ENCODE peak calls at places on chromosomes 12 and 14, in nine cellular contexts. One of them, this sample, is unnamed.

GRCh38 chr14:49467091-49467490 is 119.1 kb downstream of the RPS29 start:
- DNase-seq in left ventricle myocardium superior: no peak
- DNase-seq in lower leg skin: no peak
- DNase-seq in DMS79 treated with DMSO at 0.1 percent for 48 hours: no peak
- DNase-seq in kidney tubule cell: no peak
- DNase-seq in CD8-positive, alpha-beta T cell: no peak
- DNase-seq in RCC 7860: no peak
- DNase-seq in ELF-1: no peak
- DNase-seq in AG09319: no peak
- DNase-seq in this sample: no peak

GRCh38 chr12:118060301-118061010 is 523 bp downstream of the WSB2 start:
- DNase-seq in left ventricle myocardium superior: peak
- DNase-seq in lower leg skin: peak
- DNase-seq in DMS79 treated with DMSO at 0.1 percent for 48 hours: no peak
- DNase-seq in kidney tubule cell: peak
- DNase-seq in CD8-positive, alpha-beta T cell: no peak
- DNase-seq in RCC 7860: no peak
- DNase-seq in ELF-1: no peak
- DNase-seq in AG09319: no peak
- DNase-seq in this sample: peak

GRCh38 chr12:28017873-28018255 is 45.3 kb upstream of the PTHLH start:
- DNase-seq in left ventricle myocardium superior: no peak
- DNase-seq in lower leg skin: no peak
- DNase-seq in DMS79 treated with DMSO at 0.1 percent for 48 hours: no peak
- DNase-seq in kidney tubule cell: no peak
- DNase-seq in CD8-positive, alpha-beta T cell: no peak
- DNase-seq in RCC 7860: no peak
- DNase-seq in ELF-1: no peak
- DNase-seq in AG09319: no peak
- DNase-seq in this sample: no peak

GRCh38 chr14:93263416-93263815 is 56.4 kb downstream of the UBR7 start:
- DNase-seq in left ventricle myocardium superior: no peak
- DNase-seq in lower leg skin: no peak
- DNase-seq in DMS79 treated with DMSO at 0.1 percent for 48 hours: no peak
- DNase-seq in kidney tubule cell: peak
- DNase-seq in CD8-positive, alpha-beta T cell: no peak
- DNase-seq in RCC 7860: no peak
- DNase-seq in ELF-1: no peak
- DNase-seq in AG09319: no peak
- DNase-seq in this sample: no peak

GRCh38 chr12:47276253-47277070 is 196.7 kb upstream of the AMIGO2 start:
- DNase-seq in left ventricle myocardium superior: no peak
- DNase-seq in lower leg skin: peak
- DNase-seq in DMS79 treated with DMSO at 0.1 percent for 48 hours: no peak
- DNase-seq in kidney tubule cell: peak
- DNase-seq in CD8-positive, alpha-beta T cell: peak
- DNase-seq in RCC 7860: peak
- DNase-seq in ELF-1: no peak
- DNase-seq in AG09319: peak
- DNase-seq in this sample: no peak

GRCh38 chr12:89417246-89417977 is 65.1 kb upstream of the DUSP6 start:
- DNase-seq in left ventricle myocardium superior: no peak
- DNase-seq in lower leg skin: no peak
- DNase-seq in DMS79 treated with DMSO at 0.1 percent for 48 hours: no peak
- DNase-seq in kidney tubule cell: peak
- DNase-seq in CD8-positive, alpha-beta T cell: no peak
- DNase-seq in RCC 7860: no peak
- DNase-seq in ELF-1: no peak
- DNase-seq in AG09319: no peak
- DNase-seq in this sample: no peak

GRCh38 chr12:82627799-82628198 is 58.9 kb upstream of the TMTC2 start:
- DNase-seq in left ventricle myocardium superior: no peak
- DNase-seq in lower leg skin: no peak
- DNase-seq in DMS79 treated with DMSO at 0.1 percent for 48 hours: no peak
- DNase-seq in kidney tubule cell: peak
- DNase-seq in CD8-positive, alpha-beta T cell: no peak
- DNase-seq in RCC 7860: peak
- DNase-seq in ELF-1: peak
- DNase-seq in AG09319: no peak
- DNase-seq in this sample: no peak

GRCh38 chr12:104680070-104680469 is 223.3 kb downstream of the CHST11 start:
- DNase-seq in left ventricle myocardium superior: no peak
- DNase-seq in lower leg skin: no peak
- DNase-seq in DMS79 treated with DMSO at 0.1 percent for 48 hours: peak
- DNase-seq in kidney tubule cell: peak
- DNase-seq in CD8-positive, alpha-beta T cell: no peak
- DNase-seq in RCC 7860: no peak
- DNase-seq in ELF-1: no peak
- DNase-seq in AG09319: no peak
- DNase-seq in this sample: no peak

GRCh38 chr14:62957562-62957961 is 87.7 kb downstream of the KCNH5 start:
- DNase-seq in left ventricle myocardium superior: no peak
- DNase-seq in lower leg skin: no peak
- DNase-seq in DMS79 treated with DMSO at 0.1 percent for 48 hours: no peak
- DNase-seq in kidney tubule cell: peak
- DNase-seq in CD8-positive, alpha-beta T cell: no peak
- DNase-seq in RCC 7860: peak
- DNase-seq in ELF-1: no peak
- DNase-seq in AG09319: no peak
- DNase-seq in this sample: no peak

GRCh38 chr12:77679701-77680100 is 151.0 kb upstream of the NAV3 start:
- DNase-seq in left ventricle myocardium superior: no peak
- DNase-seq in lower leg skin: no peak
- DNase-seq in DMS79 treated with DMSO at 0.1 percent for 48 hours: no peak
- DNase-seq in kidney tubule cell: peak
- DNase-seq in CD8-positive, alpha-beta T cell: no peak
- DNase-seq in RCC 7860: no peak
- DNase-seq in ELF-1: no peak
- DNase-seq in AG09319: no peak
- DNase-seq in this sample: no peak

GRCh38 chr12:68451261-68452091 is 119.3 kb upstream of the MDM1 start:
- DNase-seq in left ventricle myocardium superior: no peak
- DNase-seq in lower leg skin: peak
- DNase-seq in DMS79 treated with DMSO at 0.1 percent for 48 hours: peak
- DNase-seq in kidney tubule cell: peak
- DNase-seq in CD8-positive, alpha-beta T cell: no peak
- DNase-seq in RCC 7860: no peak
- DNase-seq in ELF-1: peak
- DNase-seq in AG09319: peak
- DNase-seq in this sample: peak

GRCh38 chr14:21219120-21219519 is 50.1 kb downstream of the HNRNPC start:
- DNase-seq in left ventricle myocardium superior: no peak
- DNase-seq in lower leg skin: no peak
- DNase-seq in DMS79 treated with DMSO at 0.1 percent for 48 hours: no peak
- DNase-seq in kidney tubule cell: no peak
- DNase-seq in CD8-positive, alpha-beta T cell: no peak
- DNase-seq in RCC 7860: no peak
- DNase-seq in ELF-1: no peak
- DNase-seq in AG09319: no peak
- DNase-seq in this sample: no peak

GRCh38 chr12:2582631-2583616 is 211.8 kb upstream of the FKBP4 start:
- DNase-seq in left ventricle myocardium superior: peak
- DNase-seq in lower leg skin: no peak
- DNase-seq in DMS79 treated with DMSO at 0.1 percent for 48 hours: peak
- DNase-seq in kidney tubule cell: peak
- DNase-seq in CD8-positive, alpha-beta T cell: no peak
- DNase-seq in RCC 7860: no peak
- DNase-seq in ELF-1: peak
- DNase-seq in AG09319: no peak
- DNase-seq in this sample: peak

GRCh38 chr12:49342914-49343731 is 3.6 kb upstream of the DNAJC22 start:
- DNase-seq in left ventricle myocardium superior: no peak
- DNase-seq in lower leg skin: no peak
- DNase-seq in DMS79 treated with DMSO at 0.1 percent for 48 hours: peak
- DNase-seq in kidney tubule cell: peak
- DNase-seq in CD8-positive, alpha-beta T cell: no peak
- DNase-seq in RCC 7860: peak
- DNase-seq in ELF-1: no peak
- DNase-seq in AG09319: no peak
- DNase-seq in this sample: no peak

GRCh38 chr14:100896369-100897060 is 7.0 kb downstream of the RTL1 start:
- DNase-seq in left ventricle myocardium superior: no peak
- DNase-seq in lower leg skin: no peak
- DNase-seq in DMS79 treated with DMSO at 0.1 percent for 48 hours: no peak
- DNase-seq in kidney tubule cell: no peak
- DNase-seq in CD8-positive, alpha-beta T cell: no peak
- DNase-seq in RCC 7860: no peak
- DNase-seq in ELF-1: no peak
- DNase-seq in AG09319: no peak
- DNase-seq in this sample: no peak

GRCh38 chr12:104213952-104214351 is 1.6 kb upstream of the TXNRD1 start:
- DNase-seq in left ventricle myocardium superior: no peak
- DNase-seq in lower leg skin: no peak
- DNase-seq in DMS79 treated with DMSO at 0.1 percent for 48 hours: no peak
- DNase-seq in kidney tubule cell: no peak
- DNase-seq in CD8-positive, alpha-beta T cell: no peak
- DNase-seq in RCC 7860: no peak
- DNase-seq in ELF-1: no peak
- DNase-seq in AG09319: peak
- DNase-seq in this sample: no peak

GRCh38 chr12:52200086-52200782 is 8.4 kb upstream of the KRT80 start:
- DNase-seq in left ventricle myocardium superior: peak
- DNase-seq in lower leg skin: no peak
- DNase-seq in DMS79 treated with DMSO at 0.1 percent for 48 hours: no peak
- DNase-seq in kidney tubule cell: no peak
- DNase-seq in CD8-positive, alpha-beta T cell: no peak
- DNase-seq in RCC 7860: no peak
- DNase-seq in ELF-1: peak
- DNase-seq in AG09319: no peak
- DNase-seq in this sample: peak

GRCh38 chr14:74417201-74417600 is 8.8 kb downstream of the SYNDIG1L start:
- DNase-seq in left ventricle myocardium superior: no peak
- DNase-seq in lower leg skin: no peak
- DNase-seq in DMS79 treated with DMSO at 0.1 percent for 48 hours: no peak
- DNase-seq in kidney tubule cell: no peak
- DNase-seq in CD8-positive, alpha-beta T cell: no peak
- DNase-seq in RCC 7860: no peak
- DNase-seq in ELF-1: no peak
- DNase-seq in AG09319: no peak
- DNase-seq in this sample: no peak

GRCh38 chr14:103576371-103577024 is 13.7 kb downstream of the COA8 start:
- DNase-seq in left ventricle myocardium superior: peak
- DNase-seq in lower leg skin: peak
- DNase-seq in DMS79 treated with DMSO at 0.1 percent for 48 hours: peak
- DNase-seq in kidney tubule cell: peak
- DNase-seq in CD8-positive, alpha-beta T cell: no peak
- DNase-seq in RCC 7860: peak
- DNase-seq in ELF-1: peak
- DNase-seq in AG09319: peak
- DNase-seq in this sample: peak

GRCh38 chr14:53126705-53127104 is 26.4 kb downstream of the DDHD1 start:
- DNase-seq in left ventricle myocardium superior: no peak
- DNase-seq in lower leg skin: no peak
- DNase-seq in DMS79 treated with DMSO at 0.1 percent for 48 hours: no peak
- DNase-seq in kidney tubule cell: no peak
- DNase-seq in CD8-positive, alpha-beta T cell: no peak
- DNase-seq in RCC 7860: no peak
- DNase-seq in ELF-1: no peak
- DNase-seq in AG09319: no peak
- DNase-seq in this sample: no peak

GRCh38 chr12:117036547-117036946 is 62.7 kb downstream of the TESC start:
- DNase-seq in left ventricle myocardium superior: peak
- DNase-seq in lower leg skin: no peak
- DNase-seq in DMS79 treated with DMSO at 0.1 percent for 48 hours: no peak
- DNase-seq in kidney tubule cell: no peak
- DNase-seq in CD8-positive, alpha-beta T cell: no peak
- DNase-seq in RCC 7860: no peak
- DNase-seq in ELF-1: no peak
- DNase-seq in AG09319: no peak
- DNase-seq in this sample: no peak

GRCh38 chr12:10672231-10672868 is 1.5 kb downstream of the STYK1 start:
- DNase-seq in left ventricle myocardium superior: no peak
- DNase-seq in lower leg skin: no peak
- DNase-seq in DMS79 treated with DMSO at 0.1 percent for 48 hours: no peak
- DNase-seq in kidney tubule cell: no peak
- DNase-seq in CD8-positive, alpha-beta T cell: peak
- DNase-seq in RCC 7860: no peak
- DNase-seq in ELF-1: no peak
- DNase-seq in AG09319: no peak
- DNase-seq in this sample: no peak

GRCh38 chr14:51239813-51240803 is at the start of gene TMX1:
- DNase-seq in left ventricle myocardium superior: peak
- DNase-seq in lower leg skin: peak
- DNase-seq in DMS79 treated with DMSO at 0.1 percent for 48 hours: peak
- DNase-seq in kidney tubule cell: peak
- DNase-seq in CD8-positive, alpha-beta T cell: peak
- DNase-seq in RCC 7860: peak
- DNase-seq in ELF-1: peak
- DNase-seq in AG09319: peak
- DNase-seq in this sample: peak

GRCh38 chr12:68796399-68796798 is 11.6 kb upstream of the MDM2 start:
- DNase-seq in left ventricle myocardium superior: no peak
- DNase-seq in lower leg skin: no peak
- DNase-seq in DMS79 treated with DMSO at 0.1 percent for 48 hours: no peak
- DNase-seq in kidney tubule cell: no peak
- DNase-seq in CD8-positive, alpha-beta T cell: no peak
- DNase-seq in RCC 7860: no peak
- DNase-seq in ELF-1: no peak
- DNase-seq in AG09319: no peak
- DNase-seq in this sample: no peak

GRCh38 chr12:9039397-9039977 is 50.1 kb downstream of the KLRG1 start:
- DNase-seq in left ventricle myocardium superior: no peak
- DNase-seq in lower leg skin: no peak
- DNase-seq in DMS79 treated with DMSO at 0.1 percent for 48 hours: peak
- DNase-seq in kidney tubule cell: peak
- DNase-seq in CD8-positive, alpha-beta T cell: no peak
- DNase-seq in RCC 7860: peak
- DNase-seq in ELF-1: no peak
- DNase-seq in AG09319: peak
- DNase-seq in this sample: no peak

GRCh38 chr12:98256830-98257229 is 258.6 kb upstream of the TMPO start:
- DNase-seq in left ventricle myocardium superior: no peak
- DNase-seq in lower leg skin: no peak
- DNase-seq in DMS79 treated with DMSO at 0.1 percent for 48 hours: no peak
- DNase-seq in kidney tubule cell: no peak
- DNase-seq in CD8-positive, alpha-beta T cell: no peak
- DNase-seq in RCC 7860: no peak
- DNase-seq in ELF-1: no peak
- DNase-seq in AG09319: no peak
- DNase-seq in this sample: no peak

GRCh38 chr12:94867066-94867855 is 136.2 kb downstream of the NDUFA12 start:
- DNase-seq in left ventricle myocardium superior: no peak
- DNase-seq in lower leg skin: no peak
- DNase-seq in DMS79 treated with DMSO at 0.1 percent for 48 hours: no peak
- DNase-seq in kidney tubule cell: peak
- DNase-seq in CD8-positive, alpha-beta T cell: no peak
- DNase-seq in RCC 7860: peak
- DNase-seq in ELF-1: no peak
- DNase-seq in AG09319: no peak
- DNase-seq in this sample: no peak

GRCh38 chr14:73241481-73242165 is 4.3 kb downstream of the PAPLN start:
- DNase-seq in left ventricle myocardium superior: peak
- DNase-seq in lower leg skin: no peak
- DNase-seq in DMS79 treated with DMSO at 0.1 percent for 48 hours: no peak
- DNase-seq in kidney tubule cell: peak
- DNase-seq in CD8-positive, alpha-beta T cell: no peak
- DNase-seq in RCC 7860: peak
- DNase-seq in ELF-1: peak
- DNase-seq in AG09319: no peak
- DNase-seq in this sample: no peak

GRCh38 chr12:12046401-12046800 is 24.3 kb upstream of the BCL2L14 start:
- DNase-seq in left ventricle myocardium superior: no peak
- DNase-seq in lower leg skin: no peak
- DNase-seq in DMS79 treated with DMSO at 0.1 percent for 48 hours: no peak
- DNase-seq in kidney tubule cell: no peak
- DNase-seq in CD8-positive, alpha-beta T cell: no peak
- DNase-seq in RCC 7860: no peak
- DNase-seq in ELF-1: no peak
- DNase-seq in AG09319: no peak
- DNase-seq in this sample: no peak

GRCh38 chr14:93759781-93760307 is 28.4 kb downstream of the PRIMA1 start:
- DNase-seq in left ventricle myocardium superior: peak
- DNase-seq in lower leg skin: no peak
- DNase-seq in DMS79 treated with DMSO at 0.1 percent for 48 hours: no peak
- DNase-seq in kidney tubule cell: no peak
- DNase-seq in CD8-positive, alpha-beta T cell: no peak
- DNase-seq in RCC 7860: no peak
- DNase-seq in ELF-1: peak
- DNase-seq in AG09319: no peak
- DNase-seq in this sample: peak

GRCh38 chr14:78022059-78022458 is 148.1 kb upstream of the NRXN3 start:
- DNase-seq in left ventricle myocardium superior: peak
- DNase-seq in lower leg skin: peak
- DNase-seq in DMS79 treated with DMSO at 0.1 percent for 48 hours: peak
- DNase-seq in kidney tubule cell: peak
- DNase-seq in CD8-positive, alpha-beta T cell: no peak
- DNase-seq in RCC 7860: peak
- DNase-seq in ELF-1: peak
- DNase-seq in AG09319: no peak
- DNase-seq in this sample: peak